ENCODE peak calls at places on chromosomes 13 and 19, in nine cellular contexts. J is esophagus squamous epithelium, F is suprapubic skin, O is vagina, I is heart left ventricle, M is uterus, S is right lobe of liver, K is IMR-90, H is body of pancreas. E is an unnamed sample.

GRCh38 chr13:107301724-107302374 is 733.9 kb upstream of the ARGLU1 start:
- DNase-seq in H (no peak), M (no peak), S (no peak), O (no peak), I (no peak), K (no peak), J (no peak), F (no peak), E (no peak)

GRCh38 chr13:30796132-30796832 is 60.9 kb downstream of the ALOX5AP start:
- DNase-seq in O (no peak), F (no peak), I (no peak), K (peak; percentile 62), J (no peak), S (no peak), M (no peak), H (peak; percentile 21), E (no peak)

GRCh38 chr19:33796164-33797100 is at the start of gene KCTD15:
- DNase-seq in S (peak; percentile 53), F (no peak), J (no peak), K (peak; percentile 31), I (peak; percentile 58), O (no peak), H (peak; percentile 60), M (peak; percentile 33), E (no peak)

GRCh38 chr19:51019544-51019925 is at the start of gene KLK10:
- DNase-seq in J (no peak), F (no peak), K (no peak), S (no peak), I (no peak), H (no peak), M (no peak), O (no peak), E (no peak)

GRCh38 chr13:59493436-59493965 is 670.2 kb downstream of the DIAPH3 start:
- DNase-seq in O (no peak), K (no peak), H (no peak), I (no peak), M (no peak), F (no peak), J (no peak), S (no peak), E (no peak)

GRCh38 chr13:25180795-25181537 is 8.9 kb upstream of the AMER2 start:
- DNase-seq in M (no peak), K (no peak), H (no peak), I (no peak), F (no peak), J (no peak), O (no peak), S (no peak), E (no peak)

GRCh38 chr19:8305798-8306197 is 2.4 kb downstream of the CD320 start:
- DNase-seq in O (no peak), I (peak; percentile 17), K (no peak), S (no peak), M (peak; percentile 12), J (no peak), H (no peak), F (peak; percentile 41), E (no peak)

GRCh38 chr13:68257111-68257842 is 1027.1 kb upstream of the PCDH9 start:
- DNase-seq in F (no peak), J (no peak), S (no peak), K (no peak), O (no peak), H (no peak), I (no peak), M (no peak), E (no peak)

GRCh38 chr13:79937311-79938243 is 403.3 kb downstream of the SPRY2 start:
- DNase-seq in O (no peak), M (no peak), K (no peak), I (no peak), S (no peak), F (no peak), H (no peak), J (no peak), E (no peak)

GRCh38 chr13:111005808-111006494 is 91.1 kb upstream of the ANKRD10 start:
- DNase-seq in J (no peak), K (peak; percentile 43), S (peak; percentile 31), F (no peak), I (peak; percentile 76), M (peak; percentile 50), H (peak; percentile 87), O (no peak), E (no peak)

GRCh38 chr19:1177322-1178114 is 3.5 kb upstream of the SBNO2 start:
- DNase-seq in H (no peak), I (peak; percentile 29), O (no peak), S (no peak), F (peak; percentile 88), J (no peak), M (no peak), K (peak; percentile 97), E (no peak)

GRCh38 chr13:98428256-98428966 is 148.5 kb downstream of the STK24 start:
- DNase-seq in K (peak; percentile 32), M (no peak), H (no peak), F (no peak), S (no peak), I (no peak), J (no peak), O (no peak), E (no peak)

DNA sequence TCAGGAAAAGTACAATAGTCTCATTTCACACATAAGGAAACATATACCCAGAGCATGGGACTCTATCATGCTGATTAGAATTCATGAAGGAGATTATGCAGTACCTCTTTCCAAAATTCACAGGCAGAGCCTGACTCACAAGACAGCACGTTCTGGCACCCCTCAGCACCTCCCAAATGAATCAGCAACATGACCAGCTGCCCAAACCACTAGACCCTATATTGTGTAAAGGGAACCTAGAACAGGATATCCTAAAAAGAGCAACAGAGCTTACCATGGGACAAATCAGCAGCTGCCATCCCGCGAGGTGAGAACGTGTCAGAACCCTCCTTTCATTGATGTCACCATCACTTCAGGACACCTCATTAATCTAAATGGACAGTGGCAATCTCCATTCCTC is 2.5 kb downstream of the ZNF426 start:
- DNase-seq in S (no peak), I (no peak), H (no peak), J (no peak), M (no peak), F (no peak), K (no peak), O (no peak), E (no peak)
- TF ChIP-seq POLR2A in S (no peak), I (no peak), H (no peak), J (no peak), M (no peak), F (no peak), K (no peak), O (no peak), E (no peak)

DNA sequence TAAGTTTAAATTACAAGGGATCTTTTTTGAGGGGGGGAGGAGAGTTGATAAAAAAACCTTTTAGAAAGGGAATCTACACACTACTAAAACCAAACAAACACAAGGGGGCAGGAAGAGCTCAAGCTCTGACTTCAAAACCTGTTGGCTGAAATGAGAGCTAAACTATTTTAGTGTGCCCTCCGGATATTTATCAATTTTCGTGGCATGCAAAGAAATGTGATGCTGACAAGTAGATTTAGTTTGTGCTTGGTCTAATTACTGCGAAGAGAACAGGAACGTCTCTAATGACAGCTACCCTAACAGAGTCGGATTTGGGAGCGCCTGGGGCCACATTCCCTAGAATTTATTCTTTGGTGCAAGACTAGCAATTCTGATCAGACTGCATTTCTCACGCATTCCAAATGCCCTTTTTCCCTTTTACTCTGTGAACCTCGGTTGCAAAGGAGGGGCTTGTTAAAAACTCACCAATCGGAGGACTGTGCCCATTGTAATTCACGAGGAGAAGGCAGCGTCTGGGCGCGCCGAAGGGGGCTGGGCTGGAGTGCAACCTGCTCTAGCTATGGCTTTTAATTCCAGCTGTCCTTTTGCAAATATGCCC is 804 bp upstream of the FREM2 start:
- DNase-seq in I (no peak), J (no peak), O (no peak), K (no peak), H (peak; percentile 49), S (peak; percentile 19), F (no peak), M (no peak), E (no peak)
- TF ChIP-seq CTCF in I (peak; percentile 31), J (no peak), O (no peak), K (no peak), H (peak; percentile 59), S (peak; percentile 15), F (no peak), M (peak; percentile 17), E (no peak)

GRCh38 chr19:42268142-42268703 is 829 bp upstream of the CIC start:
- DNase-seq in S (peak; percentile 98), M (peak; percentile 100), I (peak; percentile 99), F (peak; percentile 100), H (peak; percentile 99), O (peak; percentile 100), J (peak; percentile 99), K (peak; percentile 99), E (peak; percentile 100)
- TF ChIP-seq POLR2A in S (peak; percentile 93), M (peak; percentile 96), I (peak; percentile 86), F (peak; percentile 54), H (peak; percentile 98), O (no peak), J (peak; percentile 59), K (peak; percentile 79), E (peak; percentile 72)

GRCh38 chr19:24072720-24073119 is 14.3 kb upstream of the ZNF254 start:
- DNase-seq in K (no peak), H (no peak), F (no peak), S (no peak), O (no peak), J (no peak), I (no peak), M (no peak), E (no peak)

GRCh38 chr19:24073807-24074206 is 13.2 kb upstream of the ZNF254 start:
- DNase-seq in J (no peak), M (no peak), I (no peak), F (no peak), S (no peak), O (no peak), H (no peak), K (no peak), E (no peak)

GRCh38 chr19:24071078-24071477 is 15.9 kb upstream of the ZNF254 start:
- DNase-seq in F (no peak), I (no peak), K (no peak), H (no peak), M (no peak), S (no peak), J (no peak), O (no peak), E (no peak)

GRCh38 chr19:24078688-24079087 is 8.3 kb upstream of the ZNF254 start:
- DNase-seq in H (no peak), I (no peak), F (no peak), S (no peak), K (no peak), O (peak; percentile 2), J (no peak), M (no peak), E (no peak)

GRCh38 chr19:24074720-24075119 is 12.3 kb upstream of the ZNF254 start:
- DNase-seq in J (no peak), S (no peak), K (peak; percentile 74), O (no peak), M (no peak), F (no peak), I (no peak), H (no peak), E (no peak)
- TF ChIP-seq CTCF in J (no peak), S (no peak), K (peak; percentile 17), O (no peak), M (no peak), F (no peak), I (no peak), H (no peak), E (no peak)

E was measured in breast epithelium.